ENCODE peak calls at places on chromosomes 12 and 14, in nine cellular contexts. One of them, this sample, is unnamed.

GRCh38 chr12:55132816-55133215 is 6.6 kb downstream of the OR9K2 start:
- DNase-seq in cardiac fibroblast: no peak
- DNase-seq in adipocyte: no peak
- DNase-seq in CD8-positive, alpha-beta T cell: no peak
- DNase-seq in stimulated activated naive CD4-positive, alpha-beta T cell: no peak
- DNase-seq in choroid plexus epithelial cell: no peak
- DNase-seq in psoas muscle: no peak
- DNase-seq in left ventricle myocardium inferior: no peak
- DNase-seq in NCI-H774: no peak
- DNase-seq in this sample: no peak

GRCh38 chr12:108570743-108571603 is 8.6 kb downstream of the ISCU start:
- DNase-seq in psoas muscle: no peak
- DNase-seq in cardiac fibroblast: peak
- DNase-seq in stimulated activated naive CD4-positive, alpha-beta T cell: no peak
- DNase-seq in NCI-H774: no peak
- DNase-seq in left ventricle myocardium inferior: no peak
- DNase-seq in CD8-positive, alpha-beta T cell: peak
- DNase-seq in adipocyte: peak
- DNase-seq in choroid plexus epithelial cell: peak
- DNase-seq in this sample: peak

GRCh38 chr14:95507701-95508103 is 8.7 kb downstream of the SYNE3 start:
- DNase-seq in choroid plexus epithelial cell: peak
- DNase-seq in psoas muscle: no peak
- DNase-seq in left ventricle myocardium inferior: no peak
- DNase-seq in CD8-positive, alpha-beta T cell: no peak
- DNase-seq in NCI-H774: no peak
- DNase-seq in adipocyte: peak
- DNase-seq in stimulated activated naive CD4-positive, alpha-beta T cell: no peak
- DNase-seq in cardiac fibroblast: peak
- DNase-seq in this sample: peak

GRCh38 chr14:93533864-93534263 is 103.1 kb downstream of the UNC79 start:
- DNase-seq in cardiac fibroblast: no peak
- DNase-seq in NCI-H774: no peak
- DNase-seq in stimulated activated naive CD4-positive, alpha-beta T cell: no peak
- DNase-seq in choroid plexus epithelial cell: no peak
- DNase-seq in psoas muscle: no peak
- DNase-seq in adipocyte: no peak
- DNase-seq in left ventricle myocardium inferior: no peak
- DNase-seq in CD8-positive, alpha-beta T cell: no peak
- DNase-seq in this sample: no peak

GRCh38 chr14:52117433-52117832 is 48.6 kb upstream of the NID2 start:
- DNase-seq in cardiac fibroblast: peak
- DNase-seq in stimulated activated naive CD4-positive, alpha-beta T cell: no peak
- DNase-seq in CD8-positive, alpha-beta T cell: no peak
- DNase-seq in psoas muscle: no peak
- DNase-seq in choroid plexus epithelial cell: peak
- DNase-seq in adipocyte: no peak
- DNase-seq in NCI-H774: no peak
- DNase-seq in left ventricle myocardium inferior: peak
- DNase-seq in this sample: peak

GRCh38 chr14:91415794-91416743 is 1.6 kb downstream of the CCDC88C start:
- DNase-seq in CD8-positive, alpha-beta T cell: peak
- DNase-seq in stimulated activated naive CD4-positive, alpha-beta T cell: peak
- DNase-seq in adipocyte: no peak
- DNase-seq in cardiac fibroblast: no peak
- DNase-seq in choroid plexus epithelial cell: no peak
- DNase-seq in psoas muscle: no peak
- DNase-seq in NCI-H774: no peak
- DNase-seq in left ventricle myocardium inferior: no peak
- DNase-seq in this sample: no peak

GRCh38 chr14:50860478-50861086 is 11.3 kb upstream of the ABHD12B start:
- DNase-seq in cardiac fibroblast: peak
- DNase-seq in psoas muscle: peak
- DNase-seq in choroid plexus epithelial cell: peak
- DNase-seq in stimulated activated naive CD4-positive, alpha-beta T cell: peak
- DNase-seq in left ventricle myocardium inferior: peak
- DNase-seq in adipocyte: peak
- DNase-seq in NCI-H774: peak
- DNase-seq in CD8-positive, alpha-beta T cell: peak
- DNase-seq in this sample: peak

GRCh38 chr14:56592746-56593544 is 13.3 kb downstream of the TMEM260 start:
- DNase-seq in choroid plexus epithelial cell: no peak
- DNase-seq in CD8-positive, alpha-beta T cell: no peak
- DNase-seq in cardiac fibroblast: no peak
- DNase-seq in NCI-H774: no peak
- DNase-seq in adipocyte: no peak
- DNase-seq in left ventricle myocardium inferior: no peak
- DNase-seq in stimulated activated naive CD4-positive, alpha-beta T cell: no peak
- DNase-seq in psoas muscle: no peak
- DNase-seq in this sample: no peak

GRCh38 chr12:131774576-131774975 is 53.6 kb upstream of the MMP17 start:
- DNase-seq in CD8-positive, alpha-beta T cell: no peak
- DNase-seq in left ventricle myocardium inferior: no peak
- DNase-seq in choroid plexus epithelial cell: no peak
- DNase-seq in adipocyte: no peak
- DNase-seq in psoas muscle: no peak
- DNase-seq in cardiac fibroblast: no peak
- DNase-seq in NCI-H774: no peak
- DNase-seq in stimulated activated naive CD4-positive, alpha-beta T cell: no peak
- DNase-seq in this sample: no peak

GRCh38 chr14:90660865-90661570 is 155.2 kb downstream of the TTC7B start:
- DNase-seq in adipocyte: no peak
- DNase-seq in psoas muscle: no peak
- DNase-seq in CD8-positive, alpha-beta T cell: no peak
- DNase-seq in choroid plexus epithelial cell: no peak
- DNase-seq in cardiac fibroblast: no peak
- DNase-seq in NCI-H774: no peak
- DNase-seq in left ventricle myocardium inferior: peak
- DNase-seq in stimulated activated naive CD4-positive, alpha-beta T cell: no peak
- DNase-seq in this sample: no peak

GRCh38 chr12:32197421-32197820 is 90.8 kb downstream of the BICD1 start:
- DNase-seq in CD8-positive, alpha-beta T cell: no peak
- DNase-seq in stimulated activated naive CD4-positive, alpha-beta T cell: no peak
- DNase-seq in left ventricle myocardium inferior: no peak
- DNase-seq in choroid plexus epithelial cell: no peak
- DNase-seq in psoas muscle: no peak
- DNase-seq in adipocyte: no peak
- DNase-seq in cardiac fibroblast: no peak
- DNase-seq in NCI-H774: no peak
- DNase-seq in this sample: peak

GRCh38 chr12:113860059-113860820 is 105.9 kb downstream of the RBM19 start:
- DNase-seq in CD8-positive, alpha-beta T cell: no peak
- DNase-seq in adipocyte: no peak
- DNase-seq in NCI-H774: no peak
- DNase-seq in choroid plexus epithelial cell: no peak
- DNase-seq in psoas muscle: no peak
- DNase-seq in left ventricle myocardium inferior: no peak
- DNase-seq in cardiac fibroblast: no peak
- DNase-seq in stimulated activated naive CD4-positive, alpha-beta T cell: no peak
- DNase-seq in this sample: no peak

GRCh38 chr14:104294628-104294982 is 156.2 kb downstream of the KIF26A start:
- DNase-seq in psoas muscle: no peak
- DNase-seq in left ventricle myocardium inferior: peak
- DNase-seq in NCI-H774: no peak
- DNase-seq in stimulated activated naive CD4-positive, alpha-beta T cell: no peak
- DNase-seq in choroid plexus epithelial cell: no peak
- DNase-seq in adipocyte: no peak
- DNase-seq in cardiac fibroblast: no peak
- DNase-seq in CD8-positive, alpha-beta T cell: no peak
- DNase-seq in this sample: no peak

GRCh38 chr14:76742961-76743360 is 18.3 kb upstream of the VASH1 start:
- DNase-seq in left ventricle myocardium inferior: no peak
- DNase-seq in cardiac fibroblast: no peak
- DNase-seq in NCI-H774: no peak
- DNase-seq in adipocyte: no peak
- DNase-seq in psoas muscle: no peak
- DNase-seq in CD8-positive, alpha-beta T cell: no peak
- DNase-seq in choroid plexus epithelial cell: no peak
- DNase-seq in stimulated activated naive CD4-positive, alpha-beta T cell: no peak
- DNase-seq in this sample: no peak

GRCh38 chr14:52363001-52363704 is 49.0 kb downstream of the PTGER2 start:
- DNase-seq in cardiac fibroblast: no peak
- DNase-seq in NCI-H774: no peak
- DNase-seq in left ventricle myocardium inferior: no peak
- DNase-seq in psoas muscle: no peak
- DNase-seq in adipocyte: peak
- DNase-seq in choroid plexus epithelial cell: no peak
- DNase-seq in stimulated activated naive CD4-positive, alpha-beta T cell: no peak
- DNase-seq in CD8-positive, alpha-beta T cell: no peak
- DNase-seq in this sample: peak

GRCh38 chr12:105233045-105233905 is 2.7 kb downstream of the APPL2 start:
- DNase-seq in CD8-positive, alpha-beta T cell: no peak
- DNase-seq in choroid plexus epithelial cell: peak
- DNase-seq in cardiac fibroblast: no peak
- DNase-seq in psoas muscle: no peak
- DNase-seq in NCI-H774: no peak
- DNase-seq in stimulated activated naive CD4-positive, alpha-beta T cell: no peak
- DNase-seq in adipocyte: no peak
- DNase-seq in left ventricle myocardium inferior: no peak
- DNase-seq in this sample: peak

GRCh38 chr12:109795023-109795422 is 38.2 kb downstream of the TRPV4 start:
- DNase-seq in stimulated activated naive CD4-positive, alpha-beta T cell: no peak
- DNase-seq in CD8-positive, alpha-beta T cell: no peak
- DNase-seq in NCI-H774: no peak
- DNase-seq in adipocyte: peak
- DNase-seq in cardiac fibroblast: peak
- DNase-seq in psoas muscle: no peak
- DNase-seq in choroid plexus epithelial cell: peak
- DNase-seq in left ventricle myocardium inferior: no peak
- DNase-seq in this sample: peak

GRCh38 chr12:104672501-104673265 is 215.9 kb downstream of the CHST11 start:
- DNase-seq in adipocyte: no peak
- DNase-seq in choroid plexus epithelial cell: no peak
- DNase-seq in left ventricle myocardium inferior: peak
- DNase-seq in stimulated activated naive CD4-positive, alpha-beta T cell: no peak
- DNase-seq in CD8-positive, alpha-beta T cell: no peak
- DNase-seq in psoas muscle: peak
- DNase-seq in NCI-H774: no peak
- DNase-seq in cardiac fibroblast: peak
- DNase-seq in this sample: peak

GRCh38 chr12:86613306-86613705 is 357.1 kb upstream of the MGAT4C start:
- DNase-seq in stimulated activated naive CD4-positive, alpha-beta T cell: no peak
- DNase-seq in left ventricle myocardium inferior: no peak
- DNase-seq in CD8-positive, alpha-beta T cell: no peak
- DNase-seq in NCI-H774: no peak
- DNase-seq in psoas muscle: no peak
- DNase-seq in choroid plexus epithelial cell: peak
- DNase-seq in cardiac fibroblast: peak
- DNase-seq in adipocyte: peak
- DNase-seq in this sample: no peak

GRCh38 chr12:114512351-114512750 is 106.4 kb upstream of the TBX5 start:
- DNase-seq in choroid plexus epithelial cell: no peak
- DNase-seq in adipocyte: no peak
- DNase-seq in stimulated activated naive CD4-positive, alpha-beta T cell: no peak
- DNase-seq in psoas muscle: no peak
- DNase-seq in CD8-positive, alpha-beta T cell: no peak
- DNase-seq in left ventricle myocardium inferior: no peak
- DNase-seq in NCI-H774: no peak
- DNase-seq in cardiac fibroblast: no peak
- DNase-seq in this sample: no peak

GRCh38 chr12:59820594-59821011 is 224.8 kb downstream of the SLC16A7 start:
- DNase-seq in choroid plexus epithelial cell: no peak
- DNase-seq in adipocyte: peak
- DNase-seq in left ventricle myocardium inferior: no peak
- DNase-seq in stimulated activated naive CD4-positive, alpha-beta T cell: no peak
- DNase-seq in CD8-positive, alpha-beta T cell: no peak
- DNase-seq in psoas muscle: no peak
- DNase-seq in NCI-H774: no peak
- DNase-seq in cardiac fibroblast: no peak
- DNase-seq in this sample: peak

GRCh38 chr12:12482150-12482761 is 80.4 kb downstream of the DUSP16 start:
- DNase-seq in left ventricle myocardium inferior: no peak
- DNase-seq in adipocyte: no peak
- DNase-seq in psoas muscle: no peak
- DNase-seq in stimulated activated naive CD4-positive, alpha-beta T cell: peak
- DNase-seq in choroid plexus epithelial cell: no peak
- DNase-seq in cardiac fibroblast: no peak
- DNase-seq in CD8-positive, alpha-beta T cell: no peak
- DNase-seq in NCI-H774: no peak
- DNase-seq in this sample: no peak

GRCh38 chr14:100526632-100527031 is 60.6 kb downstream of the BEGAIN start:
- DNase-seq in choroid plexus epithelial cell: no peak
- DNase-seq in NCI-H774: no peak
- DNase-seq in adipocyte: no peak
- DNase-seq in cardiac fibroblast: no peak
- DNase-seq in CD8-positive, alpha-beta T cell: no peak
- DNase-seq in stimulated activated naive CD4-positive, alpha-beta T cell: no peak
- DNase-seq in psoas muscle: no peak
- DNase-seq in left ventricle myocardium inferior: peak
- DNase-seq in this sample: no peak

GRCh38 chr12:49367381-49368239 is at the start of gene SPATS2:
- DNase-seq in psoas muscle: peak
- DNase-seq in left ventricle myocardium inferior: peak
- DNase-seq in stimulated activated naive CD4-positive, alpha-beta T cell: no peak
- DNase-seq in CD8-positive, alpha-beta T cell: no peak
- DNase-seq in adipocyte: peak
- DNase-seq in cardiac fibroblast: peak
- DNase-seq in choroid plexus epithelial cell: peak
- DNase-seq in NCI-H774: peak
- DNase-seq in this sample: no peak

GRCh38 chr12:19129486-19130223 is at the start of gene PLEKHA5:
- DNase-seq in CD8-positive, alpha-beta T cell: peak
- DNase-seq in cardiac fibroblast: peak
- DNase-seq in stimulated activated naive CD4-positive, alpha-beta T cell: no peak
- DNase-seq in choroid plexus epithelial cell: peak
- DNase-seq in NCI-H774: peak
- DNase-seq in left ventricle myocardium inferior: peak
- DNase-seq in psoas muscle: peak
- DNase-seq in adipocyte: peak
- DNase-seq in this sample: peak

GRCh38 chr12:38995249-38995648 is 89.9 kb upstream of the CPNE8 start:
- DNase-seq in choroid plexus epithelial cell: no peak
- DNase-seq in CD8-positive, alpha-beta T cell: no peak
- DNase-seq in left ventricle myocardium inferior: no peak
- DNase-seq in adipocyte: no peak
- DNase-seq in psoas muscle: no peak
- DNase-seq in cardiac fibroblast: no peak
- DNase-seq in stimulated activated naive CD4-positive, alpha-beta T cell: no peak
- DNase-seq in NCI-H774: no peak
- DNase-seq in this sample: no peak